ENCODE peak calls at places on chromosomes 13 and 19, in seven cellular contexts. J, B, K, D, G, N and Y are unnamed samples.

GRCh38 chr13:49292742-49293498 is 45.2 kb downstream of the CDADC1 start:
- DNase-seq in J (peak; percentile 71), B (no peak), K (no peak), D (no peak), G (no peak), N (peak; percentile 41), Y (no peak)

GRCh38 chr13:28493740-28494536 is 990 bp downstream of the FLT1 start:
- DNase-seq in J (peak; percentile 65), B (no peak), K (peak; percentile 76), D (peak; percentile 20), G (no peak), N (no peak), Y (no peak)

GRCh38 chr19:48739835-48740704 is at the start of gene RASIP1:
- DNase-seq in J (peak; percentile 81), B (no peak), K (peak; percentile 64), D (no peak), G (no peak), N (no peak), Y (no peak)

GRCh38 chr13:30634838-30635237 is 17.1 kb downstream of the USPL1 start:
- DNase-seq in J (no peak), B (no peak), K (no peak), D (no peak), G (no peak), N (no peak), Y (no peak)

GRCh38 chr19:35860818-35861639 is 4.3 kb downstream of the KIRREL2 start:
- DNase-seq in J (no peak), B (no peak), K (peak; percentile 98), D (peak; percentile 95), G (no peak), N (peak; percentile 48), Y (peak; percentile 98)

GRCh38 chr13:109684084-109684835 is 102.1 kb downstream of the IRS2 start:
- DNase-seq in J (no peak), B (no peak), K (no peak), D (no peak), G (no peak), N (no peak), Y (no peak)

GRCh38 chr19:4913996-4914735 is 4.9 kb downstream of the UHRF1 start:
- DNase-seq in J (no peak), B (no peak), K (no peak), D (no peak), G (peak; percentile 51), N (no peak), Y (no peak)

GRCh38 chr13:75617230-75617629 is 18.9 kb upstream of the LMO7 start:
- DNase-seq in J (no peak), B (no peak), K (no peak), D (no peak), G (no peak), N (no peak), Y (no peak)

GRCh38 chr19:4018775-4019504 is 11.4 kb downstream of the PIAS4 start:
- DNase-seq in J (no peak), B (no peak), K (no peak), D (no peak), G (no peak), N (no peak), Y (no peak)

GRCh38 chr19:35404879-35405622 is 34.2 kb downstream of the GPR42 start:
- DNase-seq in J (no peak), B (peak; percentile 99), K (peak; percentile 67), D (peak; percentile 17), G (no peak), N (peak; percentile 37), Y (no peak)

GRCh38 chr19:35468637-35469036 is 20.6 kb downstream of the FFAR2 start:
- DNase-seq in J (peak; percentile 73), B (peak; percentile 22), K (peak; percentile 87), D (no peak), G (peak; percentile 65), N (peak; percentile 70), Y (peak; percentile 70)

GRCh38 chr13:70723732-70724131 is 615.5 kb upstream of the KLHL1 start:
- DNase-seq in J (no peak), B (no peak), K (no peak), D (no peak), G (no peak), N (no peak), Y (no peak)

DNA sequence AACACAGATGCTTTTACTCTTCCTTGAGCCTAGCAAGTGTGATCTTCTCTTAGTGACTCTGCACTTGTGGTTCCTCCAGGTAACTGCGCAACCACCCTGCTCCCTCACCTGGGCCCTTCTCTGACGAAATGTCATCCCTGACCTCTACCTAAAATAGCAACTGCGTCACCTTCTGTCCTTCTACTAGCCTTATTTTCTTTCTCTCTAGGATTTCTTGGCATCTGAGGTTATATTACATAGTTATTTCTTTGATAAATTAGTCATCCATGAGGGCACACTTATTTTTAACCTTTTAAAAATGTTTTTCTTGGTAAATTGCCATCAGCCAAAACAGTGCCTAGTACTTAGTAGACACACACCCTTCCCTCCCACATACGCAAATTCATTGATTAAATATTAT is 355.5 kb downstream of the ENOX1 start:
- DNase-seq in J (no peak), B (no peak), K (no peak), D (no peak), G (no peak), N (no peak), Y (no peak)
- H3K27ac ChIP-seq in J (no peak overlapping the region), B (no peak overlapping the region), K (no peak overlapping the region), D (no peak overlapping the region), G (no peak overlapping the region), N (no peak overlapping the region), Y (no peak overlapping the region)

GRCh38 chr13:37598572-37598971 is at the start of gene POSTN:
- DNase-seq in J (no peak), B (no peak), K (no peak), D (no peak), G (no peak), N (no peak), Y (no peak)

GRCh38 chr13:37597477-37597876 is 1.1 kb downstream of the POSTN start:
- DNase-seq in J (no peak), B (no peak), K (no peak), D (no peak), G (no peak), N (no peak), Y (no peak)

GRCh38 chr13:37599509-37599908 is 941 bp upstream of the POSTN start:
- DNase-seq in J (no peak), B (no peak), K (no peak), D (no peak), G (no peak), N (no peak), Y (no peak)

DNA sequence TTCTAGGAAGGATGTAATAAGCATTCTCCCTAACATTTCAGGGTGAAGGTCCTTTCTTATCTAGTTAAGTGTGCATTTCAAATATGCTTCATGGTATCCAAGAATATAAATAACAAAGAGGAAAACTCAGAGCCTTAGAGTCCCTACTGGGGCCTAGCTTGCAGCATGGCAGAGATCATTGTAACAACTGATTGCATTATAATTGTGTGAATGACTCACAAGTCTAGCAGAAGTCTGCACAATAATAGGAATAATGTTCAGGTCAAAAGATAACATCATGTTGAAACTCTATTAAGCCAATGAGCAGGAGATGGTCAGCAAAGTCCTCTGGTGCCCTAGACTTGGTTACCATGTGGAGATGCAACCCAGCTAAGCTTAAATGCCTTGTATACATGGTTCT is 3.4 kb downstream of the POSTN start:
- DNase-seq in J (no peak), B (no peak), K (no peak), D (no peak), G (no peak), N (no peak), Y (no peak)
- H3K27ac ChIP-seq in J (no peak overlapping the region), B (no peak overlapping the region), K (no peak overlapping the region), D (no peak overlapping the region), G (no peak overlapping the region), N (no peak overlapping the region), Y (no peak overlapping the region)

GRCh38 chr13:79197933-79198332 is 208.1 kb downstream of the RBM26 start:
- DNase-seq in J (no peak), B (no peak), K (no peak), D (no peak), G (no peak), N (no peak), Y (no peak)
- H3K27ac ChIP-seq in J (no peak overlapping the region), B (no peak overlapping the region), K (no peak overlapping the region), D (no peak overlapping the region), G (no peak overlapping the region), N (no peak overlapping the region), Y (no peak overlapping the region)

GRCh38 chr13:63490149-63490548 is 2074.5 kb upstream of the PCDH20 start:
- DNase-seq in J (no peak), B (no peak), K (no peak), D (no peak), G (no peak), N (no peak), Y (no peak)

GRCh38 chr13:63497601-63498000 is 2082.0 kb upstream of the PCDH20 start:
- DNase-seq in J (no peak), B (no peak), K (no peak), D (no peak), G (no peak), N (no peak), Y (no peak)

GRCh38 chr13:63492604-63493003 is 2077.0 kb upstream of the PCDH20 start:
- DNase-seq in J (no peak), B (no peak), K (no peak), D (no peak), G (no peak), N (no peak), Y (no peak)
- H3K27ac ChIP-seq in J (no peak overlapping the region), B (no peak overlapping the region), K (no peak overlapping the region), D (no peak overlapping the region), G (no peak overlapping the region), N (no peak overlapping the region), Y (no peak overlapping the region)

GRCh38 chr19:1587872-1588271 is 4.8 kb downstream of the MBD3 start:
- DNase-seq in J (no peak), B (no peak), K (no peak), D (no peak), G (no peak), N (no peak), Y (no peak)
- H3K27ac ChIP-seq in J (no peak overlapping the region), B (no peak overlapping the region), K (peak overlapping the region; percentile 17), D (no peak overlapping the region), G (no peak overlapping the region), N (no peak overlapping the region), Y (no peak overlapping the region)